ENCODE peak calls at places on chromosomes 6 and 20, in four cellular contexts. One of them, this sample, is unnamed.
A peak's percentile ranks its signal among the peaks of the same experiment; 100 is the strongest.

GRCh38 chr20:8118735-8119134 is 13.3 kb upstream of the PLCB1 start:
- DNase-seq in effector memory CD4-positive, alpha-beta T cell: no peak
- DNase-seq in lower lobe of right lung: no peak
- DNase-seq in hepatocyte: no peak
- DNase-seq in this sample: no peak

GRCh38 chr6:33075568-33076405 is at the start of gene HLA-DPB1:
- DNase-seq in effector memory CD4-positive, alpha-beta T cell: peak; percentile 5
- DNase-seq in hepatocyte: peak; percentile 61
- DNase-seq in lower lobe of right lung: no peak
- DNase-seq in this sample: peak; percentile 75

GRCh38 chr20:40314278-40314677 is 374.8 kb downstream of the MAFB start:
- DNase-seq in hepatocyte: no peak
- DNase-seq in effector memory CD4-positive, alpha-beta T cell: no peak
- DNase-seq in lower lobe of right lung: no peak
- DNase-seq in this sample: no peak

GRCh38 chr6:159097256-159097655 is 52.5 kb upstream of the TAGAP start:
- DNase-seq in hepatocyte: no peak
- DNase-seq in lower lobe of right lung: no peak
- DNase-seq in effector memory CD4-positive, alpha-beta T cell: no peak
- DNase-seq in this sample: no peak

GRCh38 chr6:1562171-1562955 is 47.4 kb upstream of the FOXC1 start:
- DNase-seq in effector memory CD4-positive, alpha-beta T cell: no peak
- DNase-seq in lower lobe of right lung: no peak
- DNase-seq in hepatocyte: no peak
- DNase-seq in this sample: no peak

GRCh38 chr6:54135665-54136370 is 24.6 kb downstream of the MLIP start:
- DNase-seq in lower lobe of right lung: no peak
- DNase-seq in effector memory CD4-positive, alpha-beta T cell: no peak
- DNase-seq in hepatocyte: peak; percentile 31
- DNase-seq in this sample: peak; percentile 47

GRCh38 chr20:63160641-63161175 is 55.2 kb downstream of the YTHDF1 start:
- DNase-seq in effector memory CD4-positive, alpha-beta T cell: no peak
- DNase-seq in hepatocyte: no peak
- DNase-seq in lower lobe of right lung: no peak
- DNase-seq in this sample: no peak

GRCh38 chr6:118644007-118644406 is 7.4 kb downstream of the CEP85L start:
- DNase-seq in hepatocyte: no peak
- DNase-seq in effector memory CD4-positive, alpha-beta T cell: no peak
- DNase-seq in lower lobe of right lung: no peak
- DNase-seq in this sample: peak; percentile 38

GRCh38 chr20:22925613-22925983 is 109.5 kb upstream of the SSTR4 start:
- DNase-seq in hepatocyte: no peak
- DNase-seq in lower lobe of right lung: no peak
- DNase-seq in effector memory CD4-positive, alpha-beta T cell: no peak
- DNase-seq in this sample: peak; percentile 71

GRCh38 chr20:61161649-61162210 is 90.3 kb upstream of the CDH4 start:
- DNase-seq in hepatocyte: no peak
- DNase-seq in effector memory CD4-positive, alpha-beta T cell: no peak
- DNase-seq in lower lobe of right lung: no peak
- DNase-seq in this sample: no peak

GRCh38 chr20:37877832-37878772 is 24.8 kb upstream of the VSTM2L start:
- DNase-seq in hepatocyte: no peak
- DNase-seq in lower lobe of right lung: no peak
- DNase-seq in effector memory CD4-positive, alpha-beta T cell: no peak
- DNase-seq in this sample: no peak

GRCh38 chr6:158452191-158452590 is 107.7 kb upstream of the TMEM181 start:
- DNase-seq in effector memory CD4-positive, alpha-beta T cell: no peak
- DNase-seq in hepatocyte: peak; percentile 77
- DNase-seq in lower lobe of right lung: no peak
- DNase-seq in this sample: no peak

GRCh38 chr20:33629979-33630378 is 32.1 kb upstream of the C20orf144 start:
- DNase-seq in lower lobe of right lung: no peak
- DNase-seq in hepatocyte: no peak
- DNase-seq in effector memory CD4-positive, alpha-beta T cell: no peak
- DNase-seq in this sample: no peak

GRCh38 chr6:30490031-30490876 is 945 bp downstream of the HLA-E start:
- DNase-seq in lower lobe of right lung: peak; percentile 84
- DNase-seq in hepatocyte: peak; percentile 86
- DNase-seq in effector memory CD4-positive, alpha-beta T cell: peak; percentile 71
- DNase-seq in this sample: peak; percentile 64

GRCh38 chr20:16505894-16506293 is 67.4 kb downstream of the KIF16B start:
- DNase-seq in hepatocyte: no peak
- DNase-seq in effector memory CD4-positive, alpha-beta T cell: no peak
- DNase-seq in lower lobe of right lung: no peak
- DNase-seq in this sample: no peak

GRCh38 chr20:39004508-39004907 is 42.4 kb downstream of the DHX35 start:
- DNase-seq in effector memory CD4-positive, alpha-beta T cell: no peak
- DNase-seq in hepatocyte: peak; percentile 20
- DNase-seq in lower lobe of right lung: peak; percentile 59
- DNase-seq in this sample: no peak

GRCh38 chr20:3072530-3073250 is 1.3 kb downstream of the OXT start:
- DNase-seq in effector memory CD4-positive, alpha-beta T cell: no peak
- DNase-seq in hepatocyte: no peak
- DNase-seq in lower lobe of right lung: no peak
- DNase-seq in this sample: no peak

GRCh38 chr6:133704371-133704770 is 184.5 kb upstream of the TCF21 start:
- DNase-seq in effector memory CD4-positive, alpha-beta T cell: no peak
- DNase-seq in hepatocyte: no peak
- DNase-seq in lower lobe of right lung: no peak
- DNase-seq in this sample: no peak

GRCh38 chr6:143900358-143900757 is 36.1 kb downstream of the ZC2HC1B start:
- DNase-seq in hepatocyte: no peak
- DNase-seq in effector memory CD4-positive, alpha-beta T cell: no peak
- DNase-seq in lower lobe of right lung: no peak
- DNase-seq in this sample: no peak

GRCh38 chr6:143896096-143896880 is 32.0 kb downstream of the ZC2HC1B start:
- DNase-seq in hepatocyte: peak; percentile 25
- DNase-seq in effector memory CD4-positive, alpha-beta T cell: no peak
- DNase-seq in lower lobe of right lung: peak; percentile 68
- DNase-seq in this sample: peak; percentile 17

GRCh38 chr6:143902827-143903226 is 38.6 kb downstream of the ZC2HC1B start:
- DNase-seq in lower lobe of right lung: no peak
- DNase-seq in effector memory CD4-positive, alpha-beta T cell: no peak
- DNase-seq in hepatocyte: no peak
- DNase-seq in this sample: no peak

DNA sequence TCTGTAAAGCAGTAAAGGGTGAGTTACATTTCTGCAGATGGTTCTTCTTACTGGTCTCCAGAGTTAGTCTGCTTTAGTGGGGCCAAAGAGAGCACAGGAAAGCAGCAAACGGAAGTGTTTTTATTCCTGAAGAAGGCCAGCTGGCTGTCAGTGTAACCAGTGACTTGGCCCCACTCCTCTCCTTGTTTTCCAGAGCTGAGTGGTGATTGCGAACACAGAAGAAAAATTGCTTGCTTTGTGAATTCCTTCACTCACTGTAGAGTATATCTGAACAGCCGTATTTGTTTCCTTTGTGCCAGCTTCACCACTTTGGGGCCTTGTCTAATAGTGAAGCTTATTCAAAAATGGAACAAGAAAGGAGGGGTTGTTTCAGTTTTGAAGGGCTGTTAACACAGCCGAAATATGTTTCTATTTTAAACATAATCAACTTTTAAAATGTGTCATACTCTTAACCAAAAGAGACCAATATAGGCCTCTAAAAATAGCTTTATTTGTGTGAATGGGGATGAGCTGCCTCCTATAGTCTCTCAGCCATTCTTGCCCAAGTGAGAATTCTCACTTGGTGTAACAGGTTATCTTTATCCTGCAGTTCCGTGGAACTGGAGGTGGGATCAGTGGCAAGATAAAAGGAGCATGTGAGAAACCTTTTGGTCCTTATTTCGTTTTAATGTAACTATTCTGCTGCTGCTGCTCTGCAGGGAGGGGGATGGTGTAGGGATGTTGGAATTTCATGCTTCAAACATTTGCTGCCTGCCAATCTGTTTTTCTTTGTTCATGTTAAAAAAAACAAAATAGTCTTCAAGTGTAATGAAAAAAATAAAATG is 37.8 kb downstream of the ZC2HC1B start:
- DNase-seq in effector memory CD4-positive, alpha-beta T cell: no peak
- DNase-seq in lower lobe of right lung: no peak
- DNase-seq in hepatocyte: peak; percentile 34
- DNase-seq in this sample: peak; percentile 76
- H3K4me3 ChIP-seq in effector memory CD4-positive, alpha-beta T cell: no peak overlapping the region
- H3K4me3 ChIP-seq in lower lobe of right lung: no peak overlapping the region
- H3K4me3 ChIP-seq in hepatocyte: no peak overlapping the region
- H3K4me3 ChIP-seq in this sample: no peak overlapping the region

GRCh38 chr6:169131356-169131755 is 122.3 kb downstream of the THBS2 start:
- DNase-seq in hepatocyte: no peak
- DNase-seq in lower lobe of right lung: no peak
- DNase-seq in effector memory CD4-positive, alpha-beta T cell: no peak
- DNase-seq in this sample: no peak
- H3K27ac ChIP-seq in hepatocyte: no peak overlapping the region
- H3K27ac ChIP-seq in lower lobe of right lung: no peak overlapping the region
- H3K27ac ChIP-seq in effector memory CD4-positive, alpha-beta T cell: no peak overlapping the region
- H3K27ac ChIP-seq in this sample: no peak overlapping the region

GRCh38 chr6:36755435-36756348 is 58.1 kb downstream of the RAB44 start:
- DNase-seq in effector memory CD4-positive, alpha-beta T cell: peak; percentile 81
- DNase-seq in hepatocyte: no peak
- DNase-seq in lower lobe of right lung: no peak
- DNase-seq in this sample: peak; percentile 64
- H3K4me3 ChIP-seq in effector memory CD4-positive, alpha-beta T cell: peak overlapping the region; percentile 3
- H3K4me3 ChIP-seq in hepatocyte: no peak overlapping the region
- H3K4me3 ChIP-seq in lower lobe of right lung: no peak overlapping the region
- H3K4me3 ChIP-seq in this sample: no peak overlapping the region

DNA sequence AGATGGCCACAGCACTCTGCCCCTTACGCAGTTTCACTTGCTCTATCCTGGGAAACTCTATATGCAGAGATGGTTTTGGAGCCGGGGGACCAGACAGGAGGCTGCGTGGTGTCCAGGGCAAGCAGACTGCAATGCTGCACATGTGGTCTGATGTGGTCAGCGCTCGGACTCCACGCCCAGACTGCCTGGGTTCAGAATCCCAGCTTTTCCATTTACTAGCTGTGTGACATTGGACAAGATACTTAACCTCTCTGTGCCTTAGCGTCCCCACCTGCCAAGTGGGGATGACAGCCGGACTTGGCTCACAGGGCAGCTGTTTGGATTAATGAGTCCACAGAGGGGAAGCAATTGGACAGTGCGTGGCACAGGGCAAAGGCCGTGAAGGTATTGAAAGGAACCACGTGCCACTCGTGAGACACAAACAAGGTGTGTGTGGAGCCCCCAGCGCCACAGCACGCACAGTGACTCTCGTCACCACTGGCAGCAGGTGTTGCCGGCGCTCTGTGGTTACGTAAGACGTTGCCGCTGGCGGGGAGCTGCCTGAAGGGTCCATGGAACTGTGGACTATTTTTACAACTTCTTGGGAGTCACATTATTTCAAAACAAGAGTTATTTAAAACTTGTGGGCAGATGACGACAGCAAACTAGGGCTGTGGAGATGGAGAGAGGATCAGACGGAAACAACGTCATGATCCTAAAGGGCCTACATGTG is 201.4 kb downstream of the PREX1 start:
- DNase-seq in effector memory CD4-positive, alpha-beta T cell: no peak
- DNase-seq in hepatocyte: no peak
- DNase-seq in lower lobe of right lung: peak; percentile 40
- DNase-seq in this sample: peak; percentile 41
- H3K27ac ChIP-seq in effector memory CD4-positive, alpha-beta T cell: no peak overlapping the region
- H3K27ac ChIP-seq in hepatocyte: no peak overlapping the region
- H3K27ac ChIP-seq in lower lobe of right lung: no peak overlapping the region
- H3K27ac ChIP-seq in this sample: no peak overlapping the region

GRCh38 chr6:73747293-73747692 is 51.3 kb downstream of the CD109 start:
- DNase-seq in hepatocyte: no peak
- DNase-seq in lower lobe of right lung: no peak
- DNase-seq in effector memory CD4-positive, alpha-beta T cell: no peak
- DNase-seq in this sample: no peak
- H3K4me3 ChIP-seq in hepatocyte: no peak overlapping the region
- H3K4me3 ChIP-seq in lower lobe of right lung: no peak overlapping the region
- H3K4me3 ChIP-seq in effector memory CD4-positive, alpha-beta T cell: peak overlapping the region; percentile 16
- H3K4me3 ChIP-seq in this sample: peak overlapping the region; percentile 25

DNA sequence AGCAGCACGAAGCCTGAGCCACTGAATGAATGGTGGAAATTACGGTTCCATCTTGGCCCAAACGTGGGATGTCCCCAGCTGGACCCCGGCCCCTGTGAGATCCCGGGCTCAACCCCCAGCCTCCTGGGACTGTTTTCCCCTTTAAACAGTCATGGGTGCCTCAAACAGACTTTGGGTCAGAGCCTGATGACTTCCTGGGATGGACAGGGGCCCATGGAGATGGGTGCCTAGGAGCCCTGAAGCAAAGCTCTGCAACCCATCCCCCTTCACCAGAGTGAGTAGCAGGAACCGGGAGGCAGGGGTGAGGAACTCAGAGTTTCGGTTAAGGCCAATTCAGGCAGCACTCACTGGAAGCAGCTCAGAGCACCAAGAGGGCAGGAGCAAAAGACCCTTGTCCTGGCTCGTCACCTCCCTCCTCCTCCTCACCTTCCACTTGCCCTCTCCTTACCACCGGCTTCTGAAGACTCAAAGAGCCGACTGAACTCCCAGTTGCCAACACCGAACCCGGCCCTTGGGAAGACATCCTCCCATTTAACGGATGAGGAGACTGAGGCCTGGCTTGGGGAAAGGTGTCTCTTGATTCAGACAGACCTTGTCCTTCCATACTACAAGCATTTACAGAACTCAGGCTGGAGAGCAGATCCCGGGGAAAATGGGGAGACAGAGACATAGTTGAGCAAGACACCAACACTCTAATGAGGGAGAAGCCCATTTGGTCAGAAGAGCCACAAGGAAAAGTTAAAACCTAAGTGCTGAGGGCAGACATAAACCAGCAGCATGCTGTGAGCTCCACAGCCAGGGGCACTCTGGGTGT is 14.9 kb upstream of the TLDC2 start:
- DNase-seq in hepatocyte: no peak
- DNase-seq in lower lobe of right lung: no peak
- DNase-seq in effector memory CD4-positive, alpha-beta T cell: no peak
- DNase-seq in this sample: no peak
- H3K27ac ChIP-seq in hepatocyte: no peak overlapping the region
- H3K27ac ChIP-seq in lower lobe of right lung: peak overlapping the region; percentile 74
- H3K27ac ChIP-seq in effector memory CD4-positive, alpha-beta T cell: no peak overlapping the region
- H3K27ac ChIP-seq in this sample: no peak overlapping the region